ENCODE peak calls at places on chromosomes 5 and 9, in six cellular contexts. G is brain microvascular endothelial cell, U is cardiac fibroblast, S is BE2C, D is GM06990, W is fibroblast of mammary gland. X is an unnamed sample.

GRCh38 chr5:175826980-175827379 is 44.4 kb upstream of the CPLX2 start:
- DNase-seq in W (no peak), D (no peak), G (no peak), S (peak), U (no peak), X (no peak)

GRCh38 chr5:35338169-35338476 is 107.8 kb upstream of the PRLR start:
- DNase-seq in W (no peak), D (no peak), G (no peak), S (no peak), U (no peak), X (no peak)

GRCh38 chr5:143142596-143143435 is 260.7 kb downstream of the NR3C1 start:
- DNase-seq in G (no peak), U (peak), W (peak), D (no peak), S (no peak), X (no peak)

GRCh38 chr5:38509185-38509584 is 47.3 kb downstream of the LIFR start:
- DNase-seq in G (peak), S (no peak), D (no peak), U (peak), W (peak), X (no peak)

GRCh38 chr9:36147441-36148175 is 11.1 kb downstream of the GLIPR2 start:
- DNase-seq in W (no peak), S (no peak), U (no peak), D (no peak), G (no peak), X (no peak)

GRCh38 chr9:35071814-35072460 is 488 bp downstream of the VCP start:
- DNase-seq in W (peak), D (peak), S (peak), U (peak), G (peak), X (no peak)

GRCh38 chr9:96251451-96251850 is 50.5 kb downstream of the HSD17B3 start:
- DNase-seq in U (peak), S (no peak), G (no peak), W (peak), D (no peak), X (no peak)

GRCh38 chr5:149632311-149633251 is 51.3 kb downstream of the ARHGEF37 start:
- DNase-seq in S (no peak), D (no peak), U (peak), W (peak), G (peak), X (peak)

GRCh38 chr5:119243888-119244287 is 111.9 kb upstream of the TNFAIP8 start:
- DNase-seq in W (no peak), D (no peak), S (no peak), G (no peak), U (no peak), X (no peak)

GRCh38 chr9:21395778-21396717 is 10.8 kb upstream of the IFNA2 start:
- DNase-seq in U (peak), D (peak), S (peak), W (no peak), G (no peak), X (no peak)

DNA sequence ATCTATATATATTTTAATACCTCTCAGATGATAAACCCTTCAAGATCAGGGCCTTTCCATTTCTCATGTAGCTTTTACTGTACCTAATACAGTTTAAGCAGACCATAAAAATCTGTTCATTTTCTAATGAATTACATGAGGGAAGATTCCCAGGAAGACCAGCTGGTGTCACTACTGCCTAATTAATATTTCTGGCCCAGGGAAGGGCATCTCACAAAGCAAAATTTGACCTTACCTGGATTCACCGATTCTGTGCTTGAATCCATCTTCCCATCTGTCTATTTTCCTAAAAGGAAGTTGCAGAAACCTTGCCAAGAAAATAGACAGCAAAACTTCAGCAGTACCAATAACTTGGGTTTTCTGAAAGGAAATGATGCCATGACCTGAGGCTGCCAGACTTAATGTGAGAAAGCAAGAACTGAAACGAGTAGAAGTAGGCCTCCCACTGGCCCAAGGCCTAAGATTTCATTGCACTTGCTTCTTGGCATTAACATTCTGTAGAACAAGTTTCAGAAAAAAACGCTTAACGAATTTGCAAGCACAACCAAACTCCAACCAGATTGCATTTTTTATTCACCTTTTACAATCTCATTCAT is 83.0 kb upstream of the GLIS3 start:
- DNase-seq in D (peak), W (peak), G (peak), S (no peak), U (peak), X (no peak)
- TF ChIP-seq CTCF in D (peak), W (peak), G (peak), S (peak), U (peak), X (peak)

GRCh38 chr5:9544056-9544455 is 1.8 kb downstream of the SEMA5A start:
- DNase-seq in S (no peak), W (peak), G (no peak), D (no peak), U (no peak), X (no peak)
- H3K4me3 ChIP-seq in S (peak), W (peak), G (peak), D (peak), U (peak), X (peak)

DNA sequence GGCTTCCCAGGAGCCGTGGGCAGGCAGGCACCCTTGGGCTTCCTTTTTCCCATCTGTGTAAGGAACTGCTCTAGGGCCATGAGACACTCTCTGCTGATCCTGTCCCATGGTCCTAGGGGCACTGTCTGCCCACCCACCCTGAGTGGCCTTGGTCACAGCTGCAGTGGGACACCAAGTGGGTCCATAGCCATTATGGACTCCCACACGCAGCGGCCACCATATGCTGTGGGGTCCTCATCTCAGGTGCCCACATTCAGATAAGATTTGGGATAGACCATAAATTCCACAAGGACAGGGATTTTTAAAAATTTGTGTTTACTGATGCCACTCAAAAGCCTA is 180.8 kb downstream of the AUH start:
- DNase-seq in D (no peak), S (no peak), U (no peak), G (no peak), W (no peak), X (no peak)
- TF ChIP-seq CTCF in D (no peak), S (no peak), U (no peak), G (no peak), W (no peak), X (no peak)

GRCh38 chr9:127463382-127463781 is 12.1 kb downstream of the LRSAM1 start:
- DNase-seq in S (no peak), G (no peak), D (no peak), W (no peak), U (no peak), X (no peak)
- H3K4me3 ChIP-seq in S (no peak), G (no peak), D (no peak), W (no peak), U (no peak), X (no peak)

GRCh38 chr9:132857601-132858342 is 20.3 kb downstream of the AK8 start:
- DNase-seq in G (peak), U (peak), D (no peak), W (peak), S (no peak), X (no peak)
- TF ChIP-seq CTCF in G (peak), U (peak), D (no peak), W (peak), S (peak), X (no peak)

DNA sequence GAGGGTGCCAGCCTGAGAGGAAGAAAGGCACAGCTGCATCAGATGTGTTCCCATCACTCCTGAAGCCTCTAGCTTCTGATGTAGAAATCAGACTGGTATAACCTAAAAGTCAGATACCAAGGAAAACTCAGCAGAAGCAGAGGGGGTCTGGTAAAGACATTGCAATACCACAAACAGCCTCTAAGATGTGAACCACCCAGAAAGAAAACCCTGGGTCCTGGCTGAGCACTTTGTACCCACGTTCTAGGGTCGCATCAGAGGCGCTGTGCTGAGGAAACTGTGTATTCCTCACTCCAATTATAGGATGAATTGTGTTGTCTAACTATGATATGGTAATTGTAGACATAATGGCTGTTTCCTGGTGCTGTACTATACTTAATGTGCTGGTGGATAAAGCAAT is 275.6 kb downstream of the IRX2 start:
- DNase-seq in D (no peak), U (no peak), G (no peak), W (no peak), S (no peak), X (no peak)
- H3K4me3 ChIP-seq in D (no peak), U (no peak), G (no peak), W (no peak), S (no peak), X (no peak)

DNA sequence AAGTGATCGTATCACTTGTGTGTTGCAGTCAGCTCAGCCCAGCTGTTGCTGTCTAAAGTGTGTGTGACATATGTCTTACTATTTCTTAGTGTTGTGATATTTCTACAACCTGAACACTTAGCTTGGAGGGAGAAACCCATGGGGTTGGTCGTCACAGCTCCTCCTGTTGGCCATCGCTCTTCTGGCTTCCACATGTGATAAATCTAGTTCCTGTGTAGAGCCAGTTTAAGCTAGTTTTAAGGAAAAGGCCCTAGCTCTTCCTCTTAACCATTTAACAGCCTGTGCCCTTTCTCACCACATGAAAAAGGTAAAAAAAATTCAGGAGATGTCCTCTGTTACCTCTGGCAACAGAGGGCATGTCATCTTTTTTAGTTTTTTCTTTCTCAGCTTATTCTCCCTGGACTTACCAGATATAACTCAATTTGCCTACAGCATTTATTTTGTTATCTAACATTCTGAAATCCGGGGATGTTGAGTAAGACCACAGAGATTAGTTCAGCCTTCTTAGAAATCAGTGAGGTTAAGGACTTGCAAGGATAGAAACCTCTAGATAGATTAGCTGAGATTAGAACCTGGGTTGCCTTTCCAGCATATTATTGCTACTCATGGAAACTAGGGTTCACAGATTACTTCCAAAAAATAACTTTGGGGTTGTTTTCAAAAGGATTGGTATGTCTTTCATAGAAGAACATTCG is 100.4 kb downstream of the GAPVD1 start:
- DNase-seq in W (peak), S (no peak), U (peak), D (no peak), G (peak), X (no peak)
- TF ChIP-seq CTCF in W (peak), S (peak), U (peak), D (peak), G (peak), X (peak)

DNA sequence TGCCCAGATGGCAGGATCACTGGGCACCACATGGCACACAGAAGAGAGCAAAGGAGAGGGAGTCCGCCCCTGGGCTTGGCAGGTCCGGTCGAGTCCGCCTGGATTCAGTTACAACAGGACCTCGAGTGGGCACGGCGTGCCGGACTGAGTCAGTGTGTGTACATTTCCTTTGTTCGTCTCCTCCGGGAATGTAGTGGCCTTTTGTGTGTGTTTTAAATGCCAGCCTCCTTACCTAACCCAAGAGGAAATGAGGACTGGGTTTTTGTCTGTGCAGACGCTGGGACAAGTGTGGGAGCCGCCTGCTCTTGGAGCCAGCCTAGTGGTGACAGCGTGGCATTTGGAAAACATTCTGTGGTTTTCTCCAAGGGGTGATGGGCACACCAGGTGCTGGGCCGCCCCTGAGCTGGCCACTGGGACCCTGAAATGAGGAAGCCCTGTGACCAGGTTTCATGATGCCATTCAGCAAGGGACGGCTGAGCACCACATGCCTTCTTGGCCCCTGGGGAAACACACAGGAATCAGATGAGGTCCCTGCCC is 9.6 kb downstream of the NEK6 start:
- DNase-seq in S (no peak), W (peak), D (no peak), U (peak), G (peak), X (peak)
- H3K4me3 ChIP-seq in S (no peak), W (no peak), D (peak), U (peak), G (no peak), X (no peak)

GRCh38 chr9:134061019-134061687 is 6.7 kb downstream of the BRD3 start:
- DNase-seq in G (no peak), S (peak), U (no peak), W (no peak), D (no peak), X (no peak)

GRCh38 chr9:134058716-134059115 is 9.1 kb downstream of the BRD3 start:
- DNase-seq in U (peak), W (peak), D (no peak), G (no peak), S (peak), X (no peak)

GRCh38 chr9:134059188-134059641 is 8.6 kb downstream of the BRD3 start:
- DNase-seq in S (no peak), D (no peak), U (no peak), G (no peak), W (no peak), X (no peak)

GRCh38 chr9:134060546-134060945 is 7.3 kb downstream of the BRD3 start:
- DNase-seq in W (no peak), S (no peak), G (no peak), U (no peak), D (no peak), X (no peak)

GRCh38 chr9:134059661-134060395 is 8.0 kb downstream of the BRD3 start:
- DNase-seq in W (no peak), G (no peak), U (no peak), D (peak), S (peak), X (no peak)
- TF ChIP-seq CTCF in W (no peak), G (peak), U (no peak), D (peak), S (no peak), X (no peak)